ENCODE peak calls at places on chromosome 20, in nine cellular contexts. A is stimulated activated naive CD4-positive, alpha-beta T cell; K is lung microvascular endothelial cell; Y is NCI-H2081; E is activated naive CD8-positive, alpha-beta T cell treated with anti-CD3 and anti-CD28 coated beads, Interleukin-2, amount 50 U/mL, for 24 hours; W is EL; P is HCEC 1CT; L is D341Med; J is ELF-1. D is an unnamed sample.

GRCh38 chr20:8082025-8082424 is 50.0 kb upstream of the PLCB1 start:
- DNase-seq in W (peak), L (no peak), A (no peak), J (peak), E (no peak), Y (no peak), K (no peak), P (peak), D (peak)

GRCh38 chr20:3406481-3407425 is 716 bp downstream of the DNAAF9 start:
- DNase-seq in A (peak), Y (no peak), J (peak), L (peak), W (peak), K (peak), E (no peak), P (peak), D (peak)

GRCh38 chr20:46883847-46884246 is 10.8 kb upstream of the EYA2 start:
- DNase-seq in W (no peak), J (no peak), L (no peak), Y (no peak), K (no peak), P (no peak), E (no peak), A (no peak), D (no peak)

GRCh38 chr20:2734899-2735298 is 42.3 kb downstream of the EBF4 start:
- DNase-seq in Y (no peak), A (no peak), J (no peak), K (no peak), P (no peak), L (no peak), E (no peak), W (no peak), D (no peak)

GRCh38 chr20:23253524-23253923 is 97.1 kb upstream of the NXT1 start:
- DNase-seq in P (no peak), W (no peak), A (no peak), K (no peak), L (no peak), J (no peak), Y (no peak), E (no peak), D (no peak)

GRCh38 chr20:34621383-34622367 is 55.2 kb downstream of the PIGU start:
- DNase-seq in K (no peak), P (peak), E (no peak), J (no peak), W (peak), A (no peak), Y (peak), L (no peak), D (peak)

GRCh38 chr20:52994184-52994970 is 22.2 kb downstream of the TSHZ2 start:
- DNase-seq in W (no peak), Y (no peak), P (no peak), A (no peak), L (no peak), E (no peak), K (no peak), J (no peak), D (no peak)

GRCh38 chr20:37741055-37741454 is 47.2 kb downstream of the CTNNBL1 start:
- DNase-seq in L (no peak), A (no peak), K (no peak), Y (no peak), E (no peak), P (peak), J (no peak), W (peak), D (peak)

GRCh38 chr20:49028684-49029083 is 17.4 kb upstream of the CSE1L start:
- DNase-seq in L (peak), A (no peak), K (peak), W (peak), P (peak), Y (no peak), J (peak), E (no peak), D (peak)

GRCh38 chr20:49513009-49513408 is 30.5 kb upstream of the KCNB1 start:
- DNase-seq in Y (no peak), A (no peak), J (no peak), E (no peak), P (no peak), L (no peak), K (no peak), W (no peak), D (no peak)

GRCh38 chr20:58131581-58132142 is 96.8 kb downstream of the ANKRD60 start:
- DNase-seq in L (peak), K (no peak), A (no peak), P (peak), Y (peak), E (no peak), W (peak), J (no peak), D (peak)

GRCh38 chr20:916825-917224 is 691 bp upstream of the ANGPT4 start:
- DNase-seq in L (no peak), Y (no peak), W (no peak), A (no peak), P (no peak), E (no peak), K (no peak), J (no peak), D (no peak)

GRCh38 chr20:25259358-25259757 is 11.5 kb downstream of the PYGB start:
- DNase-seq in P (no peak), A (no peak), L (no peak), Y (no peak), E (no peak), J (no peak), W (no peak), K (no peak), D (no peak)

GRCh38 chr20:46894579-46894958 is at the start of gene EYA2:
- DNase-seq in Y (peak), P (no peak), J (no peak), K (no peak), E (no peak), W (no peak), A (no peak), L (peak), D (no peak)

GRCh38 chr20:24781061-24781980 is 167.7 kb upstream of the CST7 start:
- DNase-seq in A (no peak), K (no peak), P (no peak), J (peak), Y (no peak), L (peak), W (peak), E (peak), D (no peak)

GRCh38 chr20:44097521-44098255 is 89.3 kb downstream of the JPH2 start:
- DNase-seq in J (no peak), Y (no peak), L (no peak), A (no peak), P (no peak), K (peak), E (no peak), W (no peak), D (no peak)

GRCh38 chr20:10671850-10672578 is 1.8 kb downstream of the JAG1 start:
- DNase-seq in Y (no peak), K (peak), E (peak), W (peak), L (peak), A (no peak), J (no peak), P (peak), D (no peak)

GRCh38 chr20:41352666-41353065 is 12.0 kb downstream of the LPIN3 start:
- DNase-seq in Y (no peak), E (no peak), L (no peak), W (no peak), A (no peak), J (no peak), K (no peak), P (no peak), D (no peak)

GRCh38 chr20:3209023-3209945 is at the start of gene ITPA:
- DNase-seq in K (peak), Y (peak), P (peak), W (peak), E (peak), L (peak), J (peak), A (peak), D (peak)

GRCh38 chr20:10171864-10172751 is 46.5 kb upstream of the SNAP25 start:
- DNase-seq in J (peak), W (peak), L (peak), E (peak), K (peak), P (no peak), A (no peak), Y (peak), D (peak)

GRCh38 chr20:62973033-62973745 is 20.7 kb downstream of the SLC17A9 start:
- DNase-seq in W (no peak), J (no peak), P (no peak), Y (no peak), L (no peak), A (no peak), K (no peak), E (no peak), D (no peak)

GRCh38 chr20:10079964-10080363 is 45.2 kb downstream of the ANKEF1 start:
- DNase-seq in Y (no peak), L (no peak), E (no peak), A (no peak), W (peak), J (no peak), K (no peak), P (peak), D (peak)

GRCh38 chr20:24365685-24366084 is 103.7 kb upstream of the SYNDIG1 start:
- DNase-seq in E (no peak), A (no peak), J (no peak), Y (no peak), P (no peak), W (no peak), L (no peak), K (no peak), D (no peak)

GRCh38 chr20:44730441-44730840 is 15.2 kb upstream of the KCNK15 start:
- DNase-seq in W (peak), E (no peak), A (no peak), Y (no peak), P (peak), J (no peak), K (peak), L (no peak), D (peak)

GRCh38 chr20:63695419-63696310 is 787 bp upstream of the TNFRSF6B start:
- DNase-seq in Y (no peak), L (peak), W (no peak), J (no peak), P (no peak), K (no peak), A (no peak), E (no peak), D (no peak)

GRCh38 chr20:50274570-50275430 is 84.2 kb downstream of the CEBPB start:
- DNase-seq in K (no peak), J (no peak), P (no peak), Y (no peak), W (no peak), A (no peak), L (no peak), E (no peak), D (no peak)

GRCh38 chr20:63831696-63832686 is 927 bp upstream of the ZBTB46 start:
- DNase-seq in W (peak), K (peak), E (no peak), L (peak), P (no peak), A (no peak), Y (no peak), J (peak), D (no peak)

GRCh38 chr20:25250508-25250907 is 2.6 kb downstream of the PYGB start:
- DNase-seq in A (no peak), E (no peak), Y (no peak), J (no peak), L (no peak), P (no peak), W (no peak), K (no peak), D (no peak)

GRCh38 chr20:32249030-32249738 is 28.3 kb upstream of the KIF3B start:
- DNase-seq in P (no peak), E (peak), A (peak), K (no peak), L (no peak), W (no peak), J (no peak), Y (no peak), D (no peak)

GRCh38 chr20:34536798-34537394 is 20.7 kb downstream of the DYNLRB1 start:
- DNase-seq in Y (no peak), P (peak), W (no peak), L (peak), J (peak), K (peak), E (peak), A (peak), D (peak)

GRCh38 chr20:8744228-8744844 is 324.6 kb upstream of the PLCB4 start:
- DNase-seq in E (no peak), K (no peak), J (no peak), W (no peak), P (peak), L (no peak), Y (no peak), A (no peak), D (no peak)

GRCh38 chr20:44596010-44596409 is 13.6 kb downstream of the PKIG start:
- DNase-seq in E (no peak), L (no peak), P (no peak), J (no peak), W (no peak), A (no peak), Y (no peak), K (no peak), D (no peak)

GRCh38 chr20:46552460-46553420 is 2.3 kb upstream of the OCSTAMP start:
- DNase-seq in A (no peak), W (no peak), Y (no peak), J (no peak), E (peak), P (no peak), K (no peak), L (no peak), D (no peak)

GRCh38 chr20:42186337-42186736 is 568.2 kb upstream of the CHD6 start:
- DNase-seq in P (no peak), L (no peak), E (no peak), J (no peak), Y (no peak), W (no peak), A (no peak), K (no peak), D (no peak)

GRCh38 chr20:51457281-51457932 is 85.1 kb downstream of the NFATC2 start:
- DNase-seq in K (peak), P (peak), E (peak), J (peak), A (no peak), Y (no peak), L (no peak), W (peak), D (peak)

GRCh38 chr20:47468290-47469050 is 33.2 kb upstream of the NCOA3 start:
- DNase-seq in Y (no peak), A (no peak), P (no peak), E (no peak), W (no peak), L (no peak), J (no peak), K (no peak), D (no peak)

GRCh38 chr20:43379239-43379917 is 78.3 kb upstream of the SRSF6 start:
- DNase-seq in L (no peak), E (no peak), A (no peak), Y (no peak), K (no peak), P (peak), J (no peak), W (peak), D (peak)

GRCh38 chr20:208937-209566 is 18.0 kb upstream of the DEFB129 start:
- DNase-seq in J (no peak), E (no peak), L (peak), W (peak), P (peak), K (peak), A (peak), Y (peak), D (peak)

GRCh38 chr20:2093883-2094282 is 7.7 kb upstream of the STK35 start:
- DNase-seq in L (no peak), P (no peak), Y (no peak), A (no peak), K (no peak), J (no peak), W (no peak), E (no peak), D (no peak)

D was measured in brain microvascular endothelial cell.